ENCODE peak calls at places on chromosomes 3 and 15, in seven cellular contexts. B, A, W, G, N, E and Q are unnamed samples.

GRCh38 chr3:177574232-177574856 is 377.1 kb upstream of the TBL1XR1 start:
- DNase-seq in N (no peak), B (peak), W (no peak), E (no peak), A (peak), G (no peak), Q (no peak)

GRCh38 chr3:160449660-160450598 is at the start of gene TRIM59:
- DNase-seq in B (peak), E (no peak), G (peak), W (no peak), A (peak), N (peak), Q (peak)

GRCh38 chr3:52730681-52731080 is 24.8 kb downstream of the SPCS1 start:
- DNase-seq in E (no peak), G (no peak), N (no peak), B (no peak), A (no peak), W (no peak), Q (no peak)

GRCh38 chr15:70042553-70043214 is 55.0 kb downstream of the TLE3 start:
- DNase-seq in W (no peak), B (no peak), A (no peak), N (no peak), E (no peak), G (no peak), Q (no peak)

GRCh38 chr15:92365079-92365478 is 28.6 kb upstream of the ST8SIA2 start:
- DNase-seq in W (no peak), B (peak), G (no peak), E (no peak), N (no peak), A (peak), Q (no peak)

GRCh38 chr3:24037971-24038370 is 92.9 kb downstream of the NR1D2 start:
- DNase-seq in G (no peak), A (no peak), W (no peak), B (no peak), N (no peak), E (no peak), Q (no peak)

GRCh38 chr3:98734737-98735136 is 28.4 kb upstream of the ST3GAL6 start:
- DNase-seq in B (no peak), G (no peak), E (no peak), A (no peak), N (no peak), W (peak), Q (no peak)

GRCh38 chr3:43838009-43838758 is 147.4 kb downstream of the ABHD5 start:
- DNase-seq in E (no peak), A (no peak), G (no peak), W (no peak), B (no peak), N (no peak), Q (no peak)

GRCh38 chr3:23761440-23761896 is 44.3 kb upstream of the UBE2E1 start:
- DNase-seq in A (peak), G (no peak), W (no peak), N (no peak), E (peak), B (peak), Q (no peak)

GRCh38 chr15:32943691-32944090 is 225.9 kb downstream of the GREM1 start:
- DNase-seq in E (no peak), N (no peak), W (no peak), B (no peak), A (no peak), G (no peak), Q (no peak)

GRCh38 chr15:33104276-33104675 is 90.2 kb downstream of the FMN1 start:
- DNase-seq in B (no peak), E (no peak), W (no peak), A (peak), G (no peak), N (no peak), Q (no peak)

GRCh38 chr3:123286308-123287023 is 84.7 kb downstream of the SEC22A start:
- DNase-seq in G (no peak), E (peak), A (peak), W (peak), B (peak), N (no peak), Q (no peak)

GRCh38 chr15:38474155-38474757 is 20.3 kb downstream of the FAM98B start:
- DNase-seq in B (peak), N (peak), E (peak), A (peak), W (peak), G (no peak), Q (no peak)

GRCh38 chr3:149085828-149086231 is 503 bp downstream of the HLTF start:
- DNase-seq in A (peak), E (no peak), N (no peak), G (no peak), W (peak), B (peak), Q (no peak)

GRCh38 chr3:115885621-115886020 is 262.3 kb downstream of the GAP43 start:
- DNase-seq in A (no peak), B (peak), W (no peak), E (no peak), N (no peak), G (no peak), Q (no peak)

GRCh38 chr3:50330330-50330729 is 2.3 kb upstream of the TUSC2 start:
- DNase-seq in G (no peak), W (no peak), B (no peak), E (no peak), N (no peak), A (no peak), Q (no peak)

GRCh38 chr3:186099178-186099577 is 9.7 kb downstream of the ETV5 start:
- DNase-seq in W (peak), A (peak), E (no peak), N (peak), G (no peak), B (no peak), Q (no peak)

GRCh38 chr3:180329847-180330246 is 272.1 kb upstream of the TTC14 start:
- DNase-seq in W (no peak), B (no peak), G (no peak), E (no peak), A (no peak), N (no peak), Q (no peak)

GRCh38 chr15:29476503-29477080 is 207.0 kb upstream of the NSMCE3 start:
- DNase-seq in E (no peak), W (no peak), G (no peak), N (no peak), A (no peak), B (no peak), Q (no peak)

GRCh38 chr15:57706405-57707209 is at the start of gene POLR2M:
- DNase-seq in W (peak), N (peak), B (peak), E (peak), G (peak), A (peak), Q (peak)

GRCh38 chr3:97952280-97952679 is 20.0 kb downstream of the RIOX2 start:
- DNase-seq in A (peak), B (no peak), E (no peak), N (peak), G (no peak), W (no peak), Q (no peak)

GRCh38 chr3:24305795-24306467 is 188.7 kb downstream of the THRB start:
- DNase-seq in E (no peak), A (no peak), W (no peak), G (no peak), N (no peak), B (peak), Q (no peak)

GRCh38 chr3:182803006-182803405 is 9.7 kb downstream of the ATP11B start:
- DNase-seq in W (no peak), A (no peak), E (no peak), B (no peak), N (no peak), G (no peak), Q (no peak)

GRCh38 chr15:68431792-68432401 is at the start of gene ITGA11:
- DNase-seq in W (no peak), B (peak), E (no peak), N (peak), A (peak), G (no peak), Q (no peak)

GRCh38 chr3:48215019-48215418 is 8.3 kb upstream of the CAMP start:
- DNase-seq in G (no peak), N (peak), E (no peak), A (no peak), B (no peak), W (no peak), Q (no peak)

GRCh38 chr3:195003006-195003892 is 267.7 kb downstream of the XXYLT1 start:
- DNase-seq in A (no peak), W (no peak), G (no peak), E (peak), N (peak), B (peak), Q (peak)

GRCh38 chr15:63891079-63891762 is 57.5 kb upstream of the HERC1 start:
- DNase-seq in G (peak), N (peak), E (peak), W (peak), B (peak), A (peak), Q (peak)

GRCh38 chr15:40927497-40928346 is 1.4 kb upstream of the DLL4 start:
- DNase-seq in N (no peak), W (no peak), A (no peak), G (no peak), B (no peak), E (no peak), Q (peak)

GRCh38 chr3:53744351-53744750 is 101.9 kb downstream of the CHDH start:
- DNase-seq in B (peak), W (peak), G (no peak), A (peak), E (no peak), N (no peak), Q (no peak)

GRCh38 chr3:114569186-114569585 is 275.4 kb downstream of the TIGIT start:
- DNase-seq in G (no peak), A (peak), W (no peak), E (no peak), N (no peak), B (no peak), Q (no peak)

GRCh38 chr15:48897144-48897814 is 19.3 kb downstream of the EID1 start:
- DNase-seq in B (no peak), W (no peak), N (no peak), G (no peak), E (no peak), A (peak), Q (no peak)

GRCh38 chr15:27676647-27677046 is 422.5 kb downstream of the OCA2 start:
- DNase-seq in G (no peak), E (no peak), N (no peak), W (no peak), B (no peak), A (no peak), Q (no peak)

GRCh38 chr3:152183473-152183872 is 85.3 kb upstream of the MBNL1 start:
- DNase-seq in N (no peak), A (peak), E (peak), G (no peak), W (peak), B (peak), Q (peak)

GRCh38 chr3:138043266-138044029 is 33.5 kb downstream of the CLDN18 start:
- DNase-seq in B (no peak), E (no peak), G (no peak), W (no peak), A (peak), N (no peak), Q (no peak)

GRCh38 chr15:100732359-100733055 is 130.1 kb downstream of the ASB7 start:
- DNase-seq in N (no peak), E (no peak), W (no peak), B (no peak), G (no peak), A (peak), Q (no peak)

GRCh38 chr3:187006884-187007630 is 76.7 kb downstream of the ST6GAL1 start:
- DNase-seq in A (no peak), G (no peak), W (no peak), B (no peak), E (no peak), N (no peak), Q (no peak)